ENCODE peak calls at places on chromosomes 5 and 9, in four cellular contexts. O is heart left ventricle, M is DND-41, Z is endothelial cell. F is an unnamed sample.

GRCh38 chr9:116059466-116059865 is 94.1 kb upstream of the PAPPA start:
- DNase-seq in O (no peak), M (no peak), Z (no peak), F (no peak)

GRCh38 chr5:113081091-113081490 is 104.5 kb downstream of the DCP2 start:
- DNase-seq in O (no peak), M (no peak), Z (no peak), F (no peak)

GRCh38 chr9:109387856-109388255 is 67.0 kb upstream of the EPB41L4B start:
- DNase-seq in O (no peak), M (no peak), Z (no peak), F (no peak)

GRCh38 chr5:94830520-94830919 is 212.1 kb downstream of the SLF1 start:
- DNase-seq in O (no peak), M (no peak), Z (no peak), F (no peak)

GRCh38 chr9:136700309-136700708 is 12.1 kb upstream of the DIPK1B start:
- DNase-seq in O (no peak), M (no peak), Z (no peak), F (no peak)

GRCh38 chr5:77379558-77380061 is 112.5 kb downstream of the WDR41 start:
- DNase-seq in O (no peak), M (no peak), Z (no peak), F (peak)

GRCh38 chr9:95003694-95004451 is 277.4 kb downstream of the AOPEP start:
- DNase-seq in O (peak), M (no peak), Z (peak), F (peak)

GRCh38 chr9:83296123-83296522 is 233.2 kb upstream of the RASEF start:
- DNase-seq in O (no peak), M (peak), Z (no peak), F (peak)

GRCh38 chr9:26524225-26524624 is 368.4 kb downstream of the CAAP1 start:
- DNase-seq in O (no peak), M (no peak), Z (no peak), F (no peak)

GRCh38 chr5:15977851-15978250 is 201.7 kb downstream of the MARCHF11 start:
- DNase-seq in O (no peak), M (no peak), Z (no peak), F (no peak)

GRCh38 chr5:158264264-158264663 is 405.3 kb upstream of the CLINT1 start:
- DNase-seq in O (no peak), M (no peak), Z (no peak), F (no peak)

GRCh38 chr9:38687389-38687842 is 32.5 kb downstream of the FAM240B start:
- DNase-seq in O (no peak), M (no peak), Z (no peak), F (peak)

GRCh38 chr9:132001550-132001949 is 78.1 kb downstream of the MED27 start:
- DNase-seq in O (no peak), M (no peak), Z (no peak), F (no peak)

GRCh38 chr9:115640887-115641286 is 512.7 kb upstream of the PAPPA start:
- DNase-seq in O (no peak), M (no peak), Z (no peak), F (no peak)

GRCh38 chr5:6448622-6449464 is at the start of gene UBE2QL1:
- DNase-seq in O (no peak), M (no peak), Z (peak), F (peak)

GRCh38 chr5:66933066-66933465 is 263.5 kb downstream of the CD180 start:
- DNase-seq in O (no peak), M (no peak), Z (no peak), F (no peak)

GRCh38 chr9:6833518-6834192 is 75.9 kb downstream of the KDM4C start:
- DNase-seq in O (no peak), M (no peak), Z (no peak), F (no peak)

GRCh38 chr9:115134941-115135340 is 17.0 kb upstream of the TNC start:
- DNase-seq in O (no peak), M (no peak), Z (no peak), F (no peak)

GRCh38 chr9:137367506-137368430 is 55.2 kb downstream of the EXD3 start:
- DNase-seq in O (peak), M (no peak), Z (no peak), F (no peak)

GRCh38 chr9:121984726-121985402 is 108.2 kb downstream of the TTLL11 start:
- DNase-seq in O (no peak), M (no peak), Z (no peak), F (no peak)

GRCh38 chr9:108761530-108762347 is 94.0 kb downstream of the ACTL7B start:
- DNase-seq in O (peak), M (peak), Z (peak), F (peak)

GRCh38 chr5:137753986-137754235 is 252 bp downstream of the HNRNPA0 start:
- DNase-seq in O (no peak), M (no peak), Z (no peak), F (no peak)

GRCh38 chr5:34626036-34626435 is 30.1 kb upstream of the RAI14 start:
- DNase-seq in O (no peak), M (no peak), Z (no peak), F (no peak)

GRCh38 chr5:112854651-112855050 is 6.4 kb upstream of the SRP19 start:
- DNase-seq in O (no peak), M (no peak), Z (no peak), F (no peak)

DNA sequence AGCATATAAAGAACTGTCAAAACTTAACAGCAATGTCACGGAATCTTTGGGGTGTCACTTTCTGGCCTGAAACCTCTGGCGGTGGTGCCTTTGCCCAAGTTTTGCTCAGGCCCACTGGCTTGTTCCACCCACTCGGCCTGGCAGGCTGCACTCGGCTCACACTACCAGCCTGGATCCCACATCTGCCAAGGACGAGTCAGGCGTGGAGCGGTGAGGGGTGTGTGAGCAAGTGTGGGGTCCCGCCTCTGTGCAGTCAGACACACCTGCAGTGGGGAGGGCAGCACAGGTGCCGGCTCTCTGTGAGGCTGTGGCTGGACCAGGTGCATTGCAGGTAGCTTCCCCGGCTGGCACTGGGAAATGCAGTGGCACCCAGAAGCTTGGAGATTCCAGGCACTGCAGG is 40.0 kb downstream of the TSPAN17 start:
- DNase-seq in O (no peak), M (no peak), Z (no peak), F (no peak)
- TF ChIP-seq CTCF in O (no peak), M (no peak), Z (no peak), F (no peak)

GRCh38 chr9:127396808-127397721 is at the start of gene SLC2A8:
- DNase-seq in O (peak), M (no peak), Z (peak), F (peak)
- TF ChIP-seq CTCF in O (peak), M (no peak), Z (no peak), F (no peak)

GRCh38 chr5:176629853-176630680 is at the start of the genes EIF4E1B and SNCB:
- DNase-seq in O (peak), M (no peak), Z (peak), F (peak)
- TF ChIP-seq CTCF in O (no peak), M (no peak), Z (no peak), F (no peak)

GRCh38 chr9:35662437-35662836 is 2.6 kb downstream of the ARHGEF39 start:
- DNase-seq in O (no peak), M (no peak), Z (no peak), F (no peak)

GRCh38 chr9:35666547-35666946 is 1.6 kb upstream of the ARHGEF39 start:
- DNase-seq in O (no peak), M (peak), Z (no peak), F (no peak)

GRCh38 chr9:35666045-35666444 is 1.1 kb upstream of the ARHGEF39 start:
- DNase-seq in O (no peak), M (no peak), Z (no peak), F (no peak)

GRCh38 chr9:35665471-35665818 is 450 bp upstream of the ARHGEF39 start:
- DNase-seq in O (no peak), M (no peak), Z (no peak), F (no peak)

DNA sequence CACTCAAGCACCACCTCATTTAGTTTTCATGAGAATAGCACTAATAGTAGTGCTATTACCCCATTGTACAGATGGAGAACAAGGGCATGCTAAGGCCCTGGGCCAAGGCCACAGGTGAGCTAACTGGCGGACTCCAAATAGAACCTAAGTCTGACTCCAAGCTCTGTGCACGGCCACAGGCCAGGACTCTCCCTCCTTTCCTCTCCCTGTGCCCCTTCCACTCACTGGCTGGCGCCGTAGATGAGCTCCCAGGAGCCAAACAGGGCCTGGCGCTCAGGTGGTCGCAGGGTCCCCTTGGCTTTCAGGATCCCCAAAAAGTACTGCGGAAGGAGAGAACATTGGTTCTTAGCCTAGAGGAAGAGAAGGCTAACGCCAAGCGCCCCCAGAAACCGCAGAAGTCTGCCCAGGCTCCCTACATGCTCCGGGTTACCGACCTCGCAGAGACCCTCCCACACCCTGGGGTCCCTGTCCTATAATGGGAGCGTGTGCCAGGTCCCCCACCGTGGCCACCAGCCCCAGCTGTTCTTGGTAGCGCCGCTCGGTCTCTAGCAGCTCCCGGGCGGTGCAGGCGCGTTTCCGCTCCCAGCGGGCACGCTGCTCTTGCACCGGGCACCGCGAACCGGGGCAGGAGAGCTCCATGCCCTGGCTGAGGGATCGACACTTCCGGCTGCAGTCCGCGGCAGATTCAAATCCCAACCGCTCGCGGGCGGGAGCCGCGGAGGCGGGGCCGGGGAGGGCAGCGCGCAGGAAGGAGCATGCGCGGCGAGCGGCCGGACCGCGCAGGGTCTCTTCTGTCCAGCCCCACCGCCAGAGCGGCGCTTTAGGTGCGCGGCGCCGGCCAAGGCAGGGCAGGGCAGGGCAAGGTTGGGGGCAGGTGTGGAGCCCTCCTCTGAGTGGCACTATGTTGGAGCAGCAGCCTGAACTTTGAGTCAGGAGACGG is at the start of gene ARHGEF39:
- DNase-seq in O (peak), M (peak), Z (peak), F (peak)
- TF ChIP-seq CTCF in O (peak), M (peak), Z (no peak), F (peak)

DNA sequence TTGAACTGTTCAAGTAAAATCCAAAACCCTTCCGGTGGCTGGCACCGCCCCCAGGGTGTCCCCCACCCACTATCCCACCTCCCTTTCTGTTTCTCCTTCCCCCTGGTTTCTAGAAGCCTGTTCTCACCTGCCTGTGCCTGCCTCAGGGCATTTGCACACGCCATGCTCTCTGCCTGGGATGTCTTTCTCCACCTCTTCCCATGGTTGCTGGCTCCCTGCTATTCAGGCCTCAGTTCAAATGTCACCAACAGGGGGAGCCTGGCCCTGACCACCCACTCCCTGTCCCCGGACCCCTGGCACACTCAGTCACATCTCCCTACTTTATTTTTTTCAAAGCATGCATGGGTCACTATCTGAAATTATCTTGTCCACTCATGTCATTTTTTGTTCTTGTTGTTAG is 39.9 kb upstream of the EEIG1 start:
- DNase-seq in O (no peak), M (no peak), Z (no peak), F (peak)
- TF ChIP-seq CTCF in O (no peak), M (peak), Z (no peak), F (no peak)

GRCh38 chr9:2241461-2241874 is 226.3 kb downstream of the SMARCA2 start:
- DNase-seq in O (no peak), M (no peak), Z (peak), F (no peak)
- TF ChIP-seq CTCF in O (peak), M (peak), Z (peak), F (no peak)

DNA sequence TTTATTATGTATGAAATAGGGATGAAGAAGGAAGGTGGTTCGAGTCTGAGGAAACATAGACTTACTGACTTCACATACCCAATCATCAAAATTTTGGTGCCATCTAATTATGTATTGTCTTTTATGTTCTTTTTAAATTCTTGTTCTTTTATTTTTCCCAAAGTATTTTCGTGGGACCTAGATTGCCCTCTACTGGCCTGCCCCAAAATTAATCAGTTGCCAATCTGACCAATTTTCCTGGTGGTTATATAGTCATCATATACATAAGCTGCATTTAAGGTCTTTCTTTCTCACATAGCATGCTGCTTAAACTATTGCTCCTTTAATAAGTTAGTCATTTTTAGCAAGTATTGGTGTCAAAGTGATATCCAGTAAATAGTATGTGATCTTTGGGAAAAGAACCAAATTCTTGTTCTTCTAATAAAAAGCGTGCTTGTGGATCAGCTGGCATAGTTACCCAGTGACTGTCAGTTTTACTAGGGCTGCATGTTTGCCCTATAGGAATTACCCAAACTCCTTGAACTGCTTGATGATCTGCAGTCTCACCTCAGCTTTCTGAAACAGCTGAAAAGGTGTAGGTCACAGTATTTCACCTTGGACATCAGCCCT is 223.5 kb downstream of the SH3GL2 start:
- DNase-seq in O (no peak), M (no peak), Z (peak), F (peak)
- TF ChIP-seq CTCF in O (peak), M (peak), Z (peak), F (peak)

GRCh38 chr5:54765327-54765726 is 220.1 kb downstream of the ESM1 start:
- DNase-seq in O (no peak), M (no peak), Z (no peak), F (no peak)

GRCh38 chr5:54769072-54769471 is 216.3 kb downstream of the ESM1 start:
- DNase-seq in O (no peak), M (no peak), Z (no peak), F (no peak)

GRCh38 chr5:54764102-54764501 is 221.3 kb downstream of the ESM1 start:
- DNase-seq in O (no peak), M (no peak), Z (no peak), F (no peak)

GRCh38 chr5:54764691-54765090 is 220.7 kb downstream of the ESM1 start:
- DNase-seq in O (no peak), M (no peak), Z (no peak), F (no peak)

GRCh38 chr5:54766748-54767147 is 218.6 kb downstream of the ESM1 start:
- DNase-seq in O (no peak), M (no peak), Z (no peak), F (no peak)
- TF ChIP-seq CTCF in O (no peak), M (peak), Z (no peak), F (no peak)

DNA sequence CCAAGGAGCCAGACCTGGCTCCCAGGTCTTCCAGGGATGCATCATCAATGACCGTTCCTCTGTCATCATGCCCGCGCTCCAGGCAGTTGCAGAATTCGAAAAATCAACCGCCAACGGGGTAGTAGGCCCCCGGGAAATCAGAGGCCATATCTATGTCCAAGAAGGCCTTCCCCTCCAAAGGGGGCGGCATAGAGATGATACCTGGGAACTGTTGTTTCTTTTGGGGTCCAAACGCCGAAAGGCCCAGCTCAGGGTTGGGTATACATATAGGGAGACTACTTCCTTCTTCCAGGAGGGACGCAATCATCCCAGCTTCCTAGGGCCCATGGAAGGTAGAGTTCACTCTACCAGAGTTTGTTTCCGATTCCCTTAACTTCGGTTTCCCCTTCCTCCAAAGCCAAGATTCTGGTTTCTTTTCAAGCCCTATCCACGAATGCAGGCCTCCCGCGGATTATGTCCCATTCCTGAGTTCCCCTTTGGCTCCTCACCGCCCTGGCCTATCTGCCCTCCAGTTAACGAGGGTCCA is 754 bp downstream of the DCAF12 start:
- DNase-seq in O (no peak), M (peak), Z (peak), F (no peak)
- TF ChIP-seq CTCF in O (no peak), M (no peak), Z (no peak), F (no peak)

F was measured in GM10248.